ENCODE peak calls at places on chromosomes 5 and 9, in four cellular contexts. V is CD8-positive, alpha-beta T cell; N is M059J; J is NB4. A is an unnamed sample.

GRCh38 chr9:100397867-100398266 is 29.1 kb upstream of the MSANTD3 start:
- DNase-seq in N (no peak), J (no peak), V (no peak), A (no peak)

GRCh38 chr5:76942581-76942980 is 10.3 kb upstream of the CRHBP start:
- DNase-seq in J (no peak), V (no peak), N (peak), A (no peak)

GRCh38 chr5:158045696-158046095 is 186.8 kb upstream of the CLINT1 start:
- DNase-seq in J (no peak), N (no peak), V (no peak), A (no peak)

GRCh38 chr5:142703153-142703552 is 17.3 kb upstream of the FGF1 start:
- DNase-seq in J (no peak), N (no peak), V (no peak), A (no peak)

GRCh38 chr5:109483395-109483974 is 73.7 kb upstream of the PJA2 start:
- DNase-seq in V (no peak), N (no peak), J (peak), A (no peak)

GRCh38 chr9:4126184-4126865 is 173.5 kb downstream of the GLIS3 start:
- DNase-seq in J (no peak), N (peak), V (no peak), A (no peak)

GRCh38 chr9:71384343-71384742 is 262.9 kb upstream of the TRPM3 start:
- DNase-seq in J (no peak), V (no peak), N (no peak), A (no peak)

GRCh38 chr5:40511801-40512200 is 167.9 kb upstream of the PTGER4 start:
- DNase-seq in V (no peak), J (no peak), N (no peak), A (no peak)

GRCh38 chr5:102867999-102868662 is 113.0 kb downstream of the PAM start:
- DNase-seq in N (peak), V (no peak), J (no peak), A (no peak)

GRCh38 chr5:10116594-10116993 is 133.1 kb downstream of the ATPSCKMT start:
- DNase-seq in N (no peak), V (no peak), J (no peak), A (no peak)

GRCh38 chr9:130663258-130664171 is 879 bp upstream of the PRDM12 start:
- DNase-seq in J (peak), V (no peak), N (peak), A (no peak)

GRCh38 chr9:133775951-133776905 is 38.1 kb upstream of the SARDH start:
- DNase-seq in N (no peak), J (no peak), V (no peak), A (no peak)

A was measured in NAMALWA.